ENCODE peak calls at places on chromosomes 13 and 19, in eight cellular contexts. One of them, this sample, is unnamed.
A peak's percentile ranks its signal among the peaks of the same experiment; 100 is the strongest.

GRCh38 chr19:54674021-54674617 is 11.3 kb downstream of the LILRB4 start:
- DNase-seq in stimulated activated CD4-positive, alpha-beta T cell treated with anti-CD3 and anti-CD28 coated beads, Interleukin-1b, Interleukin-23, amount 100 ng/mL, for 24 hours: no peak
- DNase-seq in lung: no peak
- DNase-seq in non-pigmented ciliary epithelial cell: no peak
- DNase-seq in mucosa of gallbladder: no peak
- DNase-seq in mucosa of descending colon: no peak
- DNase-seq in LNCaP clone FGC: peak; percentile 32
- DNase-seq in activated CD4-positive, alpha-beta T cell treated with anti-CD3 and anti-CD28 coated beads, Interleukin-2, amount 50 U/mL, for 48 hours: no peak
- DNase-seq in this sample: no peak

GRCh38 chr19:7883796-7884570 is 4.3 kb upstream of the LRRC8E start:
- DNase-seq in stimulated activated CD4-positive, alpha-beta T cell treated with anti-CD3 and anti-CD28 coated beads, Interleukin-1b, Interleukin-23, amount 100 ng/mL, for 24 hours: no peak
- DNase-seq in lung: no peak
- DNase-seq in non-pigmented ciliary epithelial cell: no peak
- DNase-seq in mucosa of gallbladder: no peak
- DNase-seq in mucosa of descending colon: no peak
- DNase-seq in LNCaP clone FGC: no peak
- DNase-seq in activated CD4-positive, alpha-beta T cell treated with anti-CD3 and anti-CD28 coated beads, Interleukin-2, amount 50 U/mL, for 48 hours: no peak
- DNase-seq in this sample: no peak

GRCh38 chr19:43504426-43505185 is at the start of gene PHLDB3:
- DNase-seq in stimulated activated CD4-positive, alpha-beta T cell treated with anti-CD3 and anti-CD28 coated beads, Interleukin-1b, Interleukin-23, amount 100 ng/mL, for 24 hours: no peak
- DNase-seq in lung: peak; percentile 29
- DNase-seq in non-pigmented ciliary epithelial cell: no peak
- DNase-seq in mucosa of gallbladder: peak; percentile 41
- DNase-seq in mucosa of descending colon: peak; percentile 52
- DNase-seq in LNCaP clone FGC: no peak
- DNase-seq in activated CD4-positive, alpha-beta T cell treated with anti-CD3 and anti-CD28 coated beads, Interleukin-2, amount 50 U/mL, for 48 hours: no peak
- DNase-seq in this sample: no peak

GRCh38 chr13:80211573-80211972 is 129.4 kb downstream of the SPRY2 start:
- DNase-seq in stimulated activated CD4-positive, alpha-beta T cell treated with anti-CD3 and anti-CD28 coated beads, Interleukin-1b, Interleukin-23, amount 100 ng/mL, for 24 hours: no peak
- DNase-seq in lung: no peak
- DNase-seq in non-pigmented ciliary epithelial cell: no peak
- DNase-seq in mucosa of gallbladder: no peak
- DNase-seq in mucosa of descending colon: no peak
- DNase-seq in LNCaP clone FGC: no peak
- DNase-seq in activated CD4-positive, alpha-beta T cell treated with anti-CD3 and anti-CD28 coated beads, Interleukin-2, amount 50 U/mL, for 48 hours: no peak
- DNase-seq in this sample: no peak

GRCh38 chr13:87878706-87879105 is 207.5 kb downstream of the SLITRK5 start:
- DNase-seq in stimulated activated CD4-positive, alpha-beta T cell treated with anti-CD3 and anti-CD28 coated beads, Interleukin-1b, Interleukin-23, amount 100 ng/mL, for 24 hours: no peak
- DNase-seq in lung: no peak
- DNase-seq in non-pigmented ciliary epithelial cell: no peak
- DNase-seq in mucosa of gallbladder: no peak
- DNase-seq in mucosa of descending colon: no peak
- DNase-seq in LNCaP clone FGC: no peak
- DNase-seq in activated CD4-positive, alpha-beta T cell treated with anti-CD3 and anti-CD28 coated beads, Interleukin-2, amount 50 U/mL, for 48 hours: no peak
- DNase-seq in this sample: no peak

GRCh38 chr13:109698779-109699178 is 87.6 kb downstream of the IRS2 start:
- DNase-seq in stimulated activated CD4-positive, alpha-beta T cell treated with anti-CD3 and anti-CD28 coated beads, Interleukin-1b, Interleukin-23, amount 100 ng/mL, for 24 hours: no peak
- DNase-seq in lung: no peak
- DNase-seq in non-pigmented ciliary epithelial cell: peak; percentile 44
- DNase-seq in mucosa of gallbladder: no peak
- DNase-seq in mucosa of descending colon: no peak
- DNase-seq in LNCaP clone FGC: no peak
- DNase-seq in activated CD4-positive, alpha-beta T cell treated with anti-CD3 and anti-CD28 coated beads, Interleukin-2, amount 50 U/mL, for 48 hours: no peak
- DNase-seq in this sample: no peak

GRCh38 chr19:35457173-35457572 is 9.1 kb downstream of the FFAR2 start:
- DNase-seq in stimulated activated CD4-positive, alpha-beta T cell treated with anti-CD3 and anti-CD28 coated beads, Interleukin-1b, Interleukin-23, amount 100 ng/mL, for 24 hours: no peak
- DNase-seq in lung: no peak
- DNase-seq in non-pigmented ciliary epithelial cell: no peak
- DNase-seq in mucosa of gallbladder: no peak
- DNase-seq in mucosa of descending colon: no peak
- DNase-seq in LNCaP clone FGC: no peak
- DNase-seq in activated CD4-positive, alpha-beta T cell treated with anti-CD3 and anti-CD28 coated beads, Interleukin-2, amount 50 U/mL, for 48 hours: no peak
- DNase-seq in this sample: no peak

GRCh38 chr19:3383121-3383722 is 16.8 kb downstream of the NFIC start:
- DNase-seq in stimulated activated CD4-positive, alpha-beta T cell treated with anti-CD3 and anti-CD28 coated beads, Interleukin-1b, Interleukin-23, amount 100 ng/mL, for 24 hours: no peak
- DNase-seq in lung: no peak
- DNase-seq in non-pigmented ciliary epithelial cell: no peak
- DNase-seq in mucosa of gallbladder: peak; percentile 47
- DNase-seq in mucosa of descending colon: no peak
- DNase-seq in LNCaP clone FGC: no peak
- DNase-seq in activated CD4-positive, alpha-beta T cell treated with anti-CD3 and anti-CD28 coated beads, Interleukin-2, amount 50 U/mL, for 48 hours: no peak
- DNase-seq in this sample: no peak

GRCh38 chr13:97749174-97749573 is 204.3 kb upstream of the IPO5 start:
- DNase-seq in stimulated activated CD4-positive, alpha-beta T cell treated with anti-CD3 and anti-CD28 coated beads, Interleukin-1b, Interleukin-23, amount 100 ng/mL, for 24 hours: no peak
- DNase-seq in lung: no peak
- DNase-seq in non-pigmented ciliary epithelial cell: no peak
- DNase-seq in mucosa of gallbladder: no peak
- DNase-seq in mucosa of descending colon: no peak
- DNase-seq in LNCaP clone FGC: no peak
- DNase-seq in activated CD4-positive, alpha-beta T cell treated with anti-CD3 and anti-CD28 coated beads, Interleukin-2, amount 50 U/mL, for 48 hours: no peak
- DNase-seq in this sample: no peak

GRCh38 chr19:49533551-49534488 is 6.0 kb downstream of the RCN3 start:
- DNase-seq in stimulated activated CD4-positive, alpha-beta T cell treated with anti-CD3 and anti-CD28 coated beads, Interleukin-1b, Interleukin-23, amount 100 ng/mL, for 24 hours: peak; percentile 62
- DNase-seq in lung: peak; percentile 71
- DNase-seq in non-pigmented ciliary epithelial cell: no peak
- DNase-seq in mucosa of gallbladder: peak; percentile 70
- DNase-seq in mucosa of descending colon: peak; percentile 69
- DNase-seq in LNCaP clone FGC: no peak
- DNase-seq in activated CD4-positive, alpha-beta T cell treated with anti-CD3 and anti-CD28 coated beads, Interleukin-2, amount 50 U/mL, for 48 hours: peak; percentile 86
- DNase-seq in this sample: no peak

This sample was measured in H1.